ENCODE peak calls at places on chromosomes 11 and 22, in four cellular contexts. R, L, N and P are unnamed samples. For H3K4me1, the result is how much of the 10 kb centered on the place peaks cover.

GRCh38 chr22:19723990-19724827 is 870 bp downstream of the GP1BB start:
- DNase-seq in R (peak), L (peak), N (no peak), P (no peak)

GRCh38 chr11:113949891-113950290 is 25.0 kb upstream of the HTR3A start:
- DNase-seq in R (no peak), L (no peak), N (no peak), P (no peak)

GRCh38 chr11:81470446-81470845 is 1263.2 kb downstream of the FAM181B start:
- DNase-seq in R (no peak), L (no peak), N (peak), P (no peak)

GRCh38 chr22:47043835-47044721 is 281.6 kb downstream of the TBC1D22A start:
- DNase-seq in R (peak), L (peak), N (peak), P (peak)

GRCh38 chr11:10019906-10020682 is 273.9 kb downstream of the SBF2 start:
- DNase-seq in R (no peak), L (no peak), N (peak), P (no peak)

GRCh38 chr11:27699242-27699925 is 871 bp downstream of the BDNF start:
- DNase-seq in R (peak), L (peak), N (no peak), P (peak)

GRCh38 chr11:70016666-70017347 is 61.3 kb upstream of the ANO1 start:
- DNase-seq in R (peak), L (peak), N (no peak), P (no peak)

GRCh38 chr11:112348480-112349029 is 87.9 kb upstream of the PLET1 start:
- DNase-seq in R (no peak), L (no peak), N (no peak), P (no peak)

GRCh38 chr11:65181569-65182257 is at the start of gene CAPN1:
- DNase-seq in R (peak), L (peak), N (peak), P (peak)

GRCh38 chr11:1153105-1153950 is 4.4 kb upstream of the MUC5AC start:
- DNase-seq in R (no peak), L (no peak), N (no peak), P (peak)

GRCh38 chr22:35394810-35395563 is 5.0 kb upstream of the MCM5 start:
- DNase-seq in R (no peak), L (no peak), N (no peak), P (no peak)

GRCh38 chr11:75090778-75091177 is 5.9 kb downstream of the OR2AT4 start:
- DNase-seq in R (no peak), L (no peak), N (no peak), P (no peak)

DNA sequence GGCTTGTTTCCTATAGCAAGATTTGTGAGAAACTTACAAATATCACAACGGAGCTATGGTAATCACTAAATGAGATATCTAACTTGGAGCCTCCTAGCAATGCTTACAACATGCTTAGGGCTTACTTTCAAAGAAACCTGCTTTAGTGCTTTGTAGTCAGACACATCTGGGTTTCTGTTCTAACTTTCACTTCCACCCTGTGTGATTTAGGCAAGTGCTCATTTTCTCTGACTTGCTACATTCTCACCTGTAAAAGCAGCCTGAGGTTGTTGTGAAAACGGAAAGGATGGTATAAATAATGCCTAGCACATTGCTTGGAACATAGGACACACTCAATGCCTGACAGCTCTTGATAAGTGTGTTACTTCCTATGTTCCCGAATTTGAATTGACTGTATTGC is 45.6 kb downstream of the LRRC4C start:
- DNase-seq in R (no peak), L (no peak), N (no peak), P (no peak)
- H3K4me1 ChIP-seq in R (under half), L (under half), N (under half), P (under half)

GRCh38 chr11:128694618-128695481 is 978 bp downstream of the FLI1 start:
- DNase-seq in R (no peak), L (no peak), N (no peak), P (peak)
- H3K4me1 ChIP-seq in R (under half), L (under half), N (under half), P (under half)

DNA sequence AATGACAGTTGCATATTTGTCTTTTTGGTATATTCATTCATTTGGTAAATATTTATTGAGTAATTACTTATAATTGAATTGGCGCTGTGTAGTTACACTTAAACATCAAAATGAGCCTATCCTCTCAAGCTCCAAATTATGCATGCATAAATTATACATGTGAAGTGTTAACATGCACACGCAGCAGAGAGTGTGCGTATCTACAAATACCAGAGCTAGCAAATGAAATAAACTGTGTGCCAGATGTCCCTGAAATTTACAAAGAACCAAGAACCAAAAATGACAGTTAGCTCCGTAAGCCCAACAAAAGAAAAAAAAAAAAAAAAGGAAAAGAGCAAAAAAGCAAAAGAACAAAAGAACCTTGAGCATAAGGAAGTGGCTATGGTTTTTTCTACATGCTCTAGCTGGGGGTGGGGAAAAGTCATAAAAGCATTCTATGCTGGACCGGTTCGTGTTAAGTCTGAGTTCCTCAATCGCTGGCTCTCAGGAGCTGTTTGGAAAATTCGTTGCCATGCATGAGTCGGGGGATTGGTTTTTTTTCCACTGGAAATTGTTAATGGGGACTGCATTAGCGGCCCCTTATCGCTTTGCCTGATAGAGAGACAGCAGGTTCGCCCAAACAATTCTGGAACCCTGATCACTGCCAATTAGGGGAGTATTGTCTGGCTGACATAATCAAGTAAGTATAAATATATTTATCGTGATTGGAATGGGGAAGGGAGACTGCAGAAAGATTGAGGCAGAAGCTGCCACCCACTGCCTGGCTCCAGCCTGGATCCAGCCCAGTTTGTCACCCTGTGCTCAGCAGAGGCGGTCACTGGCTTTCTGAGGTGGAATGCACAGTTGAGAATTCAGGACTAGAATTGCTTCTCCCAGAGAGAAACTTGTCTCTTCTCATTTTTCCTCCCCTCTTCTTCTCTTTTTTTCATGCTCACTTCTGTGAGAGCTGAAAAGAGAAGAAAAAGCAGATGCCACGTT is 25.6 kb downstream of the GRAP2 start:
- DNase-seq in R (no peak), L (no peak), N (no peak), P (no peak)
- H3K4me1 ChIP-seq in R (under half), L (under half), N (under half), P (under half)

DNA sequence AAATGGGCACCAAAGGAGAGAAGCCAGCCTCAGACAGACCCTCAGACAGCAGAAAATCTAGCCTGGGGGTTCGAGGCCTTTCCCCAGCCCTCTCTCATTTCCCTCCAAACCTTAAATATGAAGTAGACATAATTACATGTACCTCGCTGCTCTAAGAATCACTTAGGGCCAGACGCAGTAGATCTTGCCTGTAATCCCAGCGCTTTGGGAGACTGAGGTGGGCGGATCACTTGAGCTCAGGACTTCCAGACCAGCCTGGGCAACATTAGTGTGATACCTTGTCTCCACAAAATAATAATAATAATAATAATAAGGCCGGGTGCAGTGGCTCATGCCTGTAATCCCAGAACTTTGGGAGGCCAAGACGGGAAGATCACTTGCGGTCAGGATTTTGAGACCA is 52.1 kb upstream of the WNT7B start:
- DNase-seq in R (no peak), L (no peak), N (no peak), P (no peak)
- H3K4me1 ChIP-seq in R (under half), L (under half), N (under half), P (under half)

GRCh38 chr22:38325575-38325974 is 8.3 kb upstream of the CSNK1E start:
- DNase-seq in R (no peak), L (no peak), N (no peak), P (no peak)
- H3K4me1 ChIP-seq in R (under half), L (under half), N (under half), P (under half)

DNA sequence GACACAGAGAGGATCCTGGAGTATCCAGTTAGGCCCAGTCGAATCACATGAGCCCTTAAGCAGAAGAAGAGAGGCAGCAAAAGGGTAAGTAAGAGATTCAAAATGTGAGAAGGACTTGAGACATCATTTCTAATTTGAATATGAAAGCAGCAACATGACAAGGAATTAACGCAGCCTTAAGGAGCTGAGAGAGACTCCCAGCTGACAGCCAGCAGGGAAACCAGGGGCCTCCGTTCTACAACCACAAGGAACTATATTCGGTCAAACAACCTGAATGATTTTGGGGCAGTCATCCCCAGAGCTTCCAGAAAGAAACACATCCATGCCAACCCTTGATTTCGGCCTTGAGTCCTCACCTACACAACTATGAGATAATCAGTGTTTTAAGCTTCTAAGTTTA is 189.7 kb upstream of the MTNR1B start:
- DNase-seq in R (no peak), L (no peak), N (no peak), P (no peak)
- H3K4me1 ChIP-seq in R (under half), L (under half), N (under half), P (under half)

GRCh38 chr11:79544324-79544723 is 103.5 kb upstream of the TENM4 start:
- DNase-seq in R (no peak), L (no peak), N (no peak), P (no peak)

GRCh38 chr11:79535606-79536005 is 94.8 kb upstream of the TENM4 start:
- DNase-seq in R (no peak), L (no peak), N (no peak), P (no peak)

GRCh38 chr11:79543101-79543500 is 102.3 kb upstream of the TENM4 start:
- DNase-seq in R (no peak), L (no peak), N (no peak), P (no peak)

GRCh38 chr11:79536155-79536917 is 95.5 kb upstream of the TENM4 start:
- DNase-seq in R (no peak), L (no peak), N (no peak), P (no peak)

GRCh38 chr11:79538775-79539174 is 97.9 kb upstream of the TENM4 start:
- DNase-seq in R (no peak), L (no peak), N (no peak), P (no peak)
- H3K4me1 ChIP-seq in R (under half), L (under half), N (under half), P (under half)